ENCODE peak calls at places on chromosomes 7 and 10, in six cellular contexts. A is ovary, R is IMR-90, H is SK-N-SH, S is right cardiac atrium, U is mesendoderm. L is an unnamed sample.

GRCh38 chr10:110597476-110597875 is 30.0 kb downstream of the SMC3 start:
- DNase-seq in A (no peak), U (no peak), H (no peak), S (no peak), R (no peak), L (no peak)

GRCh38 chr7:129855234-129855673 is 97.5 kb downstream of the UBE2H start:
- DNase-seq in U (no peak), A (no peak), R (peak), S (no peak), H (no peak), L (no peak)

GRCh38 chr7:149686001-149686400 is 87.4 kb downstream of the ZNF467 start:
- DNase-seq in S (no peak), R (peak), A (no peak), U (no peak), H (no peak), L (no peak)

GRCh38 chr10:17144757-17145156 is 15.1 kb upstream of the CUBN start:
- DNase-seq in R (peak), H (no peak), S (no peak), U (no peak), A (no peak), L (no peak)

GRCh38 chr7:44285561-44285960 is 39.8 kb downstream of the CAMK2B start:
- DNase-seq in A (no peak), R (no peak), H (peak), U (no peak), S (peak), L (no peak)

GRCh38 chr7:46616636-46617035 is 695.6 kb upstream of the IGFBP3 start:
- DNase-seq in H (no peak), S (no peak), U (peak), R (peak), A (no peak), L (no peak)

GRCh38 chr7:70498232-70498631 is 633.7 kb upstream of the GALNT17 start:
- DNase-seq in A (no peak), U (no peak), H (no peak), S (no peak), R (no peak), L (no peak)

GRCh38 chr7:77895905-77896304 is 97.3 kb downstream of the PHTF2 start:
- DNase-seq in R (no peak), A (no peak), H (no peak), U (no peak), S (no peak), L (no peak)

GRCh38 chr7:4169505-4169904 is 512.6 kb upstream of the FOXK1 start:
- DNase-seq in S (no peak), A (no peak), R (no peak), U (no peak), H (no peak), L (no peak)

GRCh38 chr10:86102031-86102430 is 264.6 kb downstream of the GRID1 start:
- DNase-seq in U (no peak), S (no peak), R (no peak), H (no peak), A (no peak), L (no peak)

GRCh38 chr10:59819265-59819664 is 66.0 kb upstream of the MRLN start:
- DNase-seq in R (no peak), S (no peak), H (no peak), U (no peak), A (no peak), L (no peak)

GRCh38 chr10:81725851-81726250 is 149.1 kb upstream of the NRG3 start:
- DNase-seq in S (no peak), U (no peak), A (no peak), H (no peak), R (no peak), L (no peak)

GRCh38 chr7:2095533-2095932 is 137.2 kb downstream of the MAD1L1 start:
- DNase-seq in H (no peak), R (no peak), U (no peak), A (no peak), S (no peak), L (no peak)

GRCh38 chr7:138204285-138204988 is 128.2 kb downstream of the AKR1D1 start:
- DNase-seq in R (no peak), S (no peak), A (no peak), H (peak), U (no peak), L (no peak)

GRCh38 chr10:77082601-77083252 is 554.9 kb downstream of the KCNMA1 start:
- DNase-seq in A (no peak), R (peak), S (no peak), U (peak), H (no peak), L (no peak)

GRCh38 chr7:116075351-116076145 is 45.0 kb upstream of the TFEC start:
- DNase-seq in H (no peak), R (peak), S (no peak), U (peak), A (no peak), L (no peak)

GRCh38 chr10:1274746-1275544 is 218.8 kb downstream of the WDR37 start:
- DNase-seq in A (no peak), R (no peak), S (no peak), H (no peak), U (no peak), L (no peak)

GRCh38 chr10:75772153-75772887 is 340.9 kb downstream of the LRMDA start:
- DNase-seq in R (no peak), H (no peak), S (no peak), A (no peak), U (no peak), L (no peak)

GRCh38 chr10:114635101-114635500 is 23.0 kb downstream of the ABLIM1 start:
- DNase-seq in S (no peak), R (no peak), A (no peak), U (no peak), H (no peak), L (no peak)

GRCh38 chr7:137462074-137462715 is 118.7 kb upstream of the PTN start:
- DNase-seq in S (no peak), H (no peak), R (peak), U (no peak), A (no peak), L (no peak)

GRCh38 chr10:116771101-116771705 is 28.8 kb upstream of the HSPA12A start:
- DNase-seq in A (peak), R (peak), H (no peak), S (peak), U (no peak), L (no peak)

GRCh38 chr7:54252256-54253035 is 289.7 kb upstream of the VSTM2A start:
- DNase-seq in U (no peak), A (no peak), S (no peak), H (no peak), R (no peak), L (no peak)

GRCh38 chr7:75987026-75987804 is 7.2 kb downstream of the TMEM120A start:
- DNase-seq in H (peak), U (no peak), A (no peak), R (no peak), S (peak), L (no peak)

GRCh38 chr10:95374597-95375209 is 83.9 kb upstream of the PDLIM1 start:
- DNase-seq in H (peak), S (peak), U (peak), R (peak), A (peak), L (peak)

GRCh38 chr7:50068026-50068425 is 25.0 kb downstream of the ZPBP start:
- DNase-seq in S (no peak), H (no peak), U (peak), A (no peak), R (no peak), L (no peak)

GRCh38 chr10:14162626-14163344 is 167.9 kb downstream of the FRMD4A start:
- DNase-seq in A (no peak), S (no peak), U (no peak), H (no peak), R (no peak), L (no peak)

GRCh38 chr10:1544929-1545328 is 192.4 kb downstream of the ADARB2 start:
- DNase-seq in A (no peak), U (no peak), S (no peak), R (no peak), H (no peak), L (no peak)

DNA sequence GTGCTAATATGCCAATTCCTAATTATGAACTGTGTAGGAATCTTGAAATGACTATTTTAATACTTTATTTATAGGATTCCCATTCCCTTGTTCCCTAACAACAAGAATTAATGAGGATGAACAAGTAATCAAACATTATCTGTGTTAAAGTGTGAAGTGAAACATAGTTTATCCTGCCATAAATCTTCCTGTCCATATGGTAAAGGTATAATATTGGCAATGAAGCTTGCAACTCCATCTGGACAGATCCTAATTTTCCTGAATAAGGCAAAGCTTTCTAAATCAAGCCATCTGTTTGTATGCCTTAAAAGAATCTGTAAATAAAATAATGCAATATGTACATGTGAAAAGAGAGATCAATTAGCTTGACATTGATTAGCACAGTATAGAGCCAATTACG is 529.0 kb downstream of the ANKRD7 start:
- DNase-seq in S (no peak), A (no peak), U (no peak), R (no peak), H (no peak), L (no peak)
- H3K27ac ChIP-seq in S (no peak), A (no peak), U (no peak), R (no peak), H (no peak), L (no peak)

GRCh38 chr10:122624546-122624945 is 64.0 kb downstream of the DMBT1 start:
- DNase-seq in H (no peak), R (no peak), U (no peak), A (no peak), S (no peak), L (no peak)
- H3K4me3 ChIP-seq in H (no peak), R (no peak), U (no peak), A (no peak), S (no peak), L (no peak)

DNA sequence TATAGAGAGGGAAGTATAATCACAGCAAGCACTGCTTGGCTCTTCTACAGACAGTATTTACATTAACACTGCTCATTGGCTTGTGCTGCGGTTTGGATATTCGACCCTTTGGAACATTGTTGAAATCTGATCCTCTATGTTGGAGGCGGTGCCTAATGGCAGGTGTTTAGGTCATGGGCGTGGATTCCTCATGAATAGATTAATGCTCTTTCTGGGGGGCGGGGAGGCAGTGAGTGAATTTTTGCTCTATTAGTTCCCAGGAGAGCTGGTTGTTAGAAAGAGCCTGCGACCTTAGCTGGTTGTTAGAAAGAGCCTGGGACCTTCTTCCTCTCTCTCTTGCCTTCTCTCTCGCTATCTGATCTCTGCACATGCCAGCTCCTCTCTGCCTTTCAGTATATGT is 77.3 kb upstream of the SVIL start:
- DNase-seq in R (peak), H (no peak), A (no peak), S (no peak), U (peak), L (no peak)
- H3K27ac ChIP-seq in R (no peak), H (no peak), A (no peak), S (no peak), U (no peak), L (no peak)

DNA sequence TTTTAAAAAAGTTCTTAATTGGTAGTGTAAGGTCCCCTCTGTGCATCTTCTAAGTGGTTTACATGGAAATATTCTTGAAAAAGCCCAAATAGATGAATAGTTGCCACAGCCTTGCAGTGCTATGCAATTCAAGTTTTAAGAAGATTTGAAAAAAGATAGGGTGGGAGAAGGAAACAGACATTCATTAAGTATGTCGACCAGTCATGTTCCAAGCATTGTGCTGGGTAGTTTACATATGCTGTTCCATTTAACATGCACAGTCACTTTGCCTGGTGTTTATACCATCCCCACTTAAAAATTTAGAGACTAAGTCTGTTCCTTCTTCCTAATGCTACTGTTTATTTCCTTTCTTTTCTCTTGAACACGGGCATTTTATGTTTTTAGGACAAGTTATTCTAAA is 28.1 kb upstream of the NAMPT start:
- DNase-seq in S (no peak), H (no peak), R (no peak), U (no peak), A (no peak), L (no peak)
- H3K4me3 ChIP-seq in S (no peak), H (peak), R (no peak), U (no peak), A (no peak), L (no peak)

DNA sequence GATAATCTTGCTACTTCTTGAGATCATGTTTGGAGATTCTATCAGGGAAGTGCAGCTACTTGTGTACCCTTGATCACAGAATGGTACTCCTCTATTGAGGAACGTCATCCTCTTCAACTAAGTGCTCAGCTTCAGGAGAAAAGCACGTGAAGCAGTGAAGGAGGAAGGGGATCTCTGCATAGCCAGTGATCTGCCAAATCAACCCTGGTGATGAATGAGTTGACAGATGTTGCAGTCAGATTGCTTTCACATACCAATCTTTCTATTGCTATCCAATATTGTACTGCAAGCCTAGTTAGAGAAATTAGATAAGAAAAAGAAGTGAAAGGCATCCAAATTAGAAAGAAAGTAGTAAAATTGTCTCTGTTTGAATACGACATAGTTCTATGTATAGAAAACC is 309.4 kb downstream of the TWIST1 start:
- DNase-seq in R (no peak), H (no peak), U (no peak), S (no peak), A (no peak), L (no peak)
- H3K27ac ChIP-seq in R (no peak), H (no peak), U (no peak), S (no peak), A (no peak), L (no peak)

GRCh38 chr7:142383826-142384507 is 126.1 kb upstream of the PRSS58 start:
- DNase-seq in A (no peak), R (no peak), H (no peak), S (no peak), U (no peak), L (no peak)

GRCh38 chr7:142379445-142379844 is 121.6 kb upstream of the PRSS58 start:
- DNase-seq in S (no peak), H (no peak), A (no peak), R (no peak), U (no peak), L (no peak)

GRCh38 chr7:142384508-142384922 is 126.7 kb upstream of the PRSS58 start:
- DNase-seq in S (no peak), A (no peak), R (peak), H (no peak), U (no peak), L (no peak)

GRCh38 chr7:142380064-142380463 is 122.2 kb upstream of the PRSS58 start:
- DNase-seq in S (no peak), H (no peak), R (no peak), U (peak), A (no peak), L (no peak)

DNA sequence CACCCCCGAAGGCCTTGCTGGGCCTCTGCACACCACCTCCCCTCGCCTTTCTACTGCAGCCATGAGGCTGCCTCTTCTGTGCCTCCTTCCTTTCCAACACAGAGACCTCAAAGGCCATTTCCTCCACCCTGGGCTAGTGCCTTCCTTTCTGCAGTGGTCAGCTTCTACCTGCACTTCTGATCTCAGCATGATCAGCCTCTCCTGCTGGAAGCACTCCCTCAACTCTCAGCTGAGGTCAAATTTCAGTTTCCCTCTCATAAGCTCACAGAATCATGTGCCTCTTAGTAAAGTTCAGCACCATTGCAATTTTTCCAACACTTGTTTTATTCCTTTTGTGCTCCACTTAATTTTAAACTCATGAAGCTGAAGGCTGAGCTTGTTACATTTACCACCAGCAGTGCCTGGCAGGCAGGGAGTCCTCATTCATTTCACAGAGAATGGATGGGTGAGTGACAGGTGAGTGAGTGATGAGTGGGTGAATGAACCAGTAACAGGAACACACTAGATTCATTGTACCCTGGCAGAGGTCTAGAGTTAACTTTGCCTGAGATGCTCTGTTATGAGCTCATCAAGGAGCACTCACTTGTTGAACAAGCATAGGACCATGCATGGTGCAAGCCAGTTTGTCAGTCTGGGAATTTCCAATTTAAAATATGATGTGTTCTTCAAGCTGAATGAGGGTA is 124.0 kb upstream of the PRSS58 start:
- DNase-seq in H (no peak), A (no peak), U (no peak), R (no peak), S (no peak), L (no peak)
- H3K4me3 ChIP-seq in H (no peak), A (no peak), U (no peak), R (no peak), S (no peak), L (no peak)

GRCh38 chr7:155683098-155683497 is 38.6 kb downstream of the RBM33 start:
- DNase-seq in S (no peak), H (no peak), A (no peak), R (no peak), U (no peak), L (no peak)
- H3K27ac ChIP-seq in S (no peak), H (no peak), A (no peak), R (no peak), U (no peak), L (no peak)